ENCODE peak calls at places on chromosomes 13 and 19, in seven cellular contexts. Y is stimulated activated CD4-positive, alpha-beta T cell treated with anti-CD3 and anti-CD28 coated beads, TNF-alpha, amount 100 ng/mL, for 4 hours; C is nephron progenitor cell; P is GM23248; E is GM23338; Z is activated naive CD4-positive, alpha-beta T cell treated with anti-CD3 and anti-CD28 coated beads, Interleukin-2, amount 50 U/mL, for 16 hours; B is NCI-H1092 treated with DMSO at 0.1 percent for 48 hours. D is an unnamed sample.

GRCh38 chr19:35295792-35296462 is 4.0 kb downstream of the MAG start:
- DNase-seq in B (no peak), P (no peak), Y (no peak), Z (peak), C (no peak), E (peak), D (no peak)

GRCh38 chr19:17741456-17741855 is 9.8 kb upstream of the FCHO1 start:
- DNase-seq in C (no peak), P (no peak), B (no peak), Y (no peak), Z (no peak), E (no peak), D (no peak)

GRCh38 chr13:113669871-113670341 is 2.9 kb downstream of the GRK1 start:
- DNase-seq in Z (no peak), B (no peak), E (no peak), P (no peak), Y (no peak), C (no peak), D (no peak)

GRCh38 chr13:31814523-31814922 is 75.2 kb downstream of the RXFP2 start:
- DNase-seq in Z (no peak), Y (no peak), P (no peak), E (no peak), C (no peak), B (no peak), D (no peak)

GRCh38 chr13:62875118-62875640 is 1459.5 kb upstream of the PCDH20 start:
- DNase-seq in Y (no peak), Z (no peak), P (no peak), B (peak), C (no peak), E (no peak), D (no peak)

GRCh38 chr19:16386619-16387240 is 62.1 kb downstream of the KLF2 start:
- DNase-seq in B (peak), C (peak), P (peak), E (peak), Z (peak), Y (no peak), D (peak)

GRCh38 chr13:66585669-66586203 is 644.4 kb downstream of the PCDH9 start:
- DNase-seq in Z (no peak), B (no peak), C (no peak), E (no peak), P (no peak), Y (no peak), D (no peak)

GRCh38 chr19:34431681-34432402 is 3.7 kb downstream of the UBA2 start:
- DNase-seq in E (no peak), Z (no peak), B (no peak), Y (no peak), C (no peak), P (no peak), D (no peak)

GRCh38 chr13:48497669-48498068 is 35.2 kb downstream of the RCBTB2 start:
- DNase-seq in Y (no peak), C (no peak), Z (no peak), E (no peak), B (no peak), P (no peak), D (no peak)

GRCh38 chr13:81184556-81185265 is 843.8 kb upstream of the SPRY2 start:
- DNase-seq in C (no peak), Z (no peak), P (no peak), E (no peak), Y (no peak), B (no peak), D (no peak)

GRCh38 chr19:41863209-41863931 is 3.3 kb downstream of the RPS19 start:
- DNase-seq in Y (no peak), P (no peak), B (no peak), E (no peak), C (no peak), Z (no peak), D (no peak)

GRCh38 chr19:47022541-47023447 is 3.2 kb downstream of the NPAS1 start:
- DNase-seq in Z (no peak), E (peak), C (no peak), B (no peak), P (no peak), Y (no peak), D (no peak)

GRCh38 chr13:110887242-110887954 is 27.5 kb downstream of the ANKRD10 start:
- DNase-seq in P (no peak), E (no peak), C (no peak), Y (no peak), B (no peak), Z (no peak), D (no peak)

GRCh38 chr13:47639716-47640447 is 361.2 kb downstream of the SUCLA2 start:
- DNase-seq in E (no peak), P (peak), B (no peak), C (no peak), Z (no peak), Y (no peak), D (no peak)

GRCh38 chr19:18441804-18442788 is 4.2 kb upstream of the ISYNA1 start:
- DNase-seq in E (peak), P (no peak), Y (no peak), C (no peak), B (no peak), Z (no peak), D (no peak)

GRCh38 chr13:114130131-114130707 is 2.2 kb downstream of the RASA3 start:
- DNase-seq in Y (no peak), C (no peak), Z (no peak), P (peak), E (no peak), B (no peak), D (no peak)

GRCh38 chr13:48562296-48563066 is 29.6 kb upstream of the RCBTB2 start:
- DNase-seq in Y (peak), B (no peak), Z (peak), P (no peak), E (no peak), C (no peak), D (no peak)

GRCh38 chr19:55114566-55115145 is 2.8 kb downstream of the PPP1R12C start:
- DNase-seq in Z (no peak), Y (no peak), P (no peak), E (no peak), C (no peak), B (no peak), D (no peak)

GRCh38 chr19:49431330-49431749 is 6.2 kb downstream of the GFY start:
- DNase-seq in B (no peak), E (no peak), C (no peak), Y (no peak), Z (no peak), P (no peak), D (no peak)

GRCh38 chr19:11570039-11570462 is 7.4 kb downstream of the ACP5 start:
- DNase-seq in Y (no peak), P (no peak), B (no peak), Z (no peak), C (no peak), E (no peak), D (no peak)

GRCh38 chr19:53193534-53194222 is 520 bp upstream of the ZNF665 start:
- DNase-seq in P (no peak), B (peak), C (no peak), E (no peak), Y (no peak), Z (no peak), D (no peak)

D was measured in HAP-1.